ENCODE peak calls at places on chromosome 6, in five cellular contexts. S is activated T-helper 1 cell treated with Interleukin-2 at 50 U/mL for 16 hours; U is cardiac muscle cell; T is stimulated activated CD4-positive, alpha-beta T cell treated with anti-CD3 and anti-CD28 coated beads, Interleukin-1b, Interleukin-23, amount 100 ng/mL, for 48 hours; Y is adipocyte. P is an unnamed sample.

GRCh38 chr6:66900081-66900770 is 1193.2 kb upstream of the EYS start:
- DNase-seq in S (no peak), T (no peak), Y (peak; percentile 3), U (no peak), P (no peak)

GRCh38 chr6:167153523-167153959 is 4.2 kb downstream of the GPR31 start:
- DNase-seq in Y (no peak), S (no peak), U (peak; percentile 48), T (no peak), P (peak; percentile 43)

GRCh38 chr6:16496982-16497823 is 258.8 kb downstream of the GMPR start:
- DNase-seq in Y (no peak), S (no peak), T (no peak), U (peak; percentile 55), P (no peak)

GRCh38 chr6:8207869-8208191 is 105.5 kb upstream of the EEF1E1 start:
- DNase-seq in Y (no peak), T (no peak), S (no peak), U (no peak), P (no peak)

GRCh38 chr6:147406783-147407182 is 101.7 kb upstream of the SAMD5 start:
- DNase-seq in S (no peak), Y (no peak), U (no peak), T (no peak), P (no peak)

GRCh38 chr6:107689881-107690545 is 134.1 kb downstream of the SCML4 start:
- DNase-seq in Y (no peak), S (no peak), T (no peak), U (peak; percentile 26), P (no peak)

GRCh38 chr6:119856136-119856535 is 506.6 kb upstream of the MAN1A1 start:
- DNase-seq in Y (peak; percentile 6), T (peak; percentile 5), U (no peak), S (no peak), P (peak; percentile 27)

GRCh38 chr6:170212956-170213636 is 77.8 kb downstream of the DLL1 start:
- DNase-seq in U (no peak), T (no peak), Y (no peak), S (no peak), P (peak; percentile 4)

GRCh38 chr6:37540390-37540789 is 40.7 kb upstream of the CCDC167 start:
- DNase-seq in Y (no peak), U (no peak), T (no peak), S (no peak), P (no peak)

P was measured in activated CD4-positive, alpha-beta memory T cell treated with anti-CD3 and anti-CD28 coated beads for 36 hours.